ENCODE peak calls at places on chromosomes 13 and 19, in six cellular contexts. L is stimulated activated CD8-positive, alpha-beta memory T cell treated with anti-CD3 and anti-CD28 coated beads, Interleukin-12 subunit alpha, Interleukin-12 subunit beta, amount 100 ng/mL, for 4 hours; C is skeletal muscle cell; A is A673; O is activated T-helper 1 cell treated with anti-CD3 and anti-CD28 coated beads, Interleukin-2, amount 50 U/mL, for 16 hours; T is activated CD8-positive, alpha-beta memory T cell treated with anti-CD3 and anti-CD28 coated beads for 1 hour. S is an unnamed sample.

GRCh38 chr19:6501740-6502648 is at the start of gene TUBB4A:
- DNase-seq in C (no peak), L (peak), A (peak), T (no peak), O (no peak), S (peak)

GRCh38 chr13:85366759-85367417 is 432.3 kb downstream of the SLITRK6 start:
- DNase-seq in A (no peak), C (no peak), L (no peak), T (no peak), O (no peak), S (no peak)

GRCh38 chr19:3102239-3103140 is 8.3 kb downstream of the GNA11 start:
- DNase-seq in O (no peak), C (no peak), A (no peak), T (no peak), L (no peak), S (no peak)

GRCh38 chr19:44943801-44944249 is 1.8 kb downstream of the APOC4 start:
- DNase-seq in L (no peak), O (no peak), A (no peak), C (no peak), T (no peak), S (no peak)

GRCh38 chr13:74132768-74133656 is 1.2 kb downstream of the KLF12 start:
- DNase-seq in O (peak), A (peak), C (no peak), T (no peak), L (no peak), S (peak)

GRCh38 chr13:46146898-46147297 is 35.1 kb downstream of the LCP1 start:
- DNase-seq in O (no peak), T (no peak), L (no peak), A (peak), C (no peak), S (no peak)

GRCh38 chr19:35718345-35719041 is 690 bp downstream of the KMT2B start:
- DNase-seq in A (peak), O (peak), C (no peak), T (no peak), L (peak), S (peak)

GRCh38 chr13:39866722-39867121 is 211.3 kb downstream of the COG6 start:
- DNase-seq in C (no peak), A (no peak), O (no peak), T (no peak), L (no peak), S (no peak)

GRCh38 chr19:8085606-8086464 is 33.3 kb downstream of the CCL25 start:
- DNase-seq in A (no peak), L (no peak), O (no peak), C (no peak), T (no peak), S (no peak)

GRCh38 chr13:112807653-112808376 is 118.0 kb downstream of the ATP11A start:
- DNase-seq in T (no peak), A (no peak), L (no peak), C (no peak), O (no peak), S (no peak)

GRCh38 chr13:66585669-66586203 is 644.4 kb downstream of the PCDH9 start:
- DNase-seq in L (no peak), T (no peak), C (no peak), O (no peak), A (no peak), S (no peak)